ENCODE peak calls at places on chromosomes 6 and 20, in six cellular contexts. One of them, this sample, is unnamed.

GRCh38 chr6:44800171-44800671 is 412.7 kb downstream of the CDC5L start:
- DNase-seq in HepG2: peak; percentile 18
- DNase-seq in HCT116: no peak
- DNase-seq in H1: no peak
- DNase-seq in GM12878: no peak
- DNase-seq in K562: no peak
- DNase-seq in this sample: no peak

GRCh38 chr6:111548368-111548767 is 57.3 kb downstream of the TRAF3IP2 start:
- DNase-seq in HepG2: no peak
- DNase-seq in HCT116: no peak
- DNase-seq in H1: no peak
- DNase-seq in GM12878: no peak
- DNase-seq in K562: no peak
- DNase-seq in this sample: no peak

GRCh38 chr6:26197736-26198625 is 110.8 kb downstream of the HFE start:
- DNase-seq in HepG2: peak; percentile 62
- DNase-seq in HCT116: peak; percentile 35
- DNase-seq in H1: no peak
- DNase-seq in GM12878: no peak
- DNase-seq in K562: no peak
- DNase-seq in this sample: no peak

GRCh38 chr6:18507018-18507415 is 119.9 kb downstream of the RNF144B start:
- DNase-seq in HepG2: no peak
- DNase-seq in HCT116: no peak
- DNase-seq in H1: no peak
- DNase-seq in GM12878: no peak
- DNase-seq in K562: no peak
- DNase-seq in this sample: no peak

GRCh38 chr20:13794667-13795066 is 9.8 kb downstream of the NDUFAF5 start:
- DNase-seq in HepG2: no peak
- DNase-seq in HCT116: no peak
- DNase-seq in H1: no peak
- DNase-seq in GM12878: no peak
- DNase-seq in K562: no peak
- DNase-seq in this sample: no peak

GRCh38 chr6:1757133-1757532 is 147.4 kb downstream of the FOXC1 start:
- DNase-seq in HepG2: no peak
- DNase-seq in HCT116: no peak
- DNase-seq in H1: no peak
- DNase-seq in GM12878: no peak
- DNase-seq in K562: no peak
- DNase-seq in this sample: no peak

GRCh38 chr6:34358389-34358906 is 34.0 kb downstream of the NUDT3 start:
- DNase-seq in HepG2: no peak
- DNase-seq in HCT116: no peak
- DNase-seq in H1: no peak
- DNase-seq in GM12878: no peak
- DNase-seq in K562: no peak
- DNase-seq in this sample: no peak

GRCh38 chr6:2216794-2217383 is 28.5 kb downstream of the GMDS start:
- DNase-seq in HepG2: no peak
- DNase-seq in HCT116: no peak
- DNase-seq in H1: no peak
- DNase-seq in GM12878: no peak
- DNase-seq in K562: no peak
- DNase-seq in this sample: no peak

GRCh38 chr6:109922851-109923250 is 55.3 kb upstream of the GPR6 start:
- DNase-seq in HepG2: no peak
- DNase-seq in HCT116: no peak
- DNase-seq in H1: no peak
- DNase-seq in GM12878: no peak
- DNase-seq in K562: no peak
- DNase-seq in this sample: no peak

GRCh38 chr20:7285918-7286556 is 518.6 kb downstream of the BMP2 start:
- DNase-seq in HepG2: peak; percentile 80
- DNase-seq in HCT116: peak; percentile 19
- DNase-seq in H1: peak; percentile 77
- DNase-seq in GM12878: peak; percentile 12
- DNase-seq in K562: peak; percentile 10
- DNase-seq in this sample: peak; percentile 79

GRCh38 chr20:51092238-51092822 is 69.4 kb upstream of the KCNG1 start:
- DNase-seq in HepG2: no peak
- DNase-seq in HCT116: no peak
- DNase-seq in H1: no peak
- DNase-seq in GM12878: no peak
- DNase-seq in K562: no peak
- DNase-seq in this sample: no peak

GRCh38 chr6:31114540-31114876 is at the start of gene PSORS1C1:
- DNase-seq in HepG2: peak; percentile 49
- DNase-seq in HCT116: peak; percentile 90
- DNase-seq in H1: no peak
- DNase-seq in GM12878: no peak
- DNase-seq in K562: no peak
- DNase-seq in this sample: no peak

GRCh38 chr20:53655909-53656652 is 62.4 kb upstream of the ZNF217 start:
- DNase-seq in HepG2: no peak
- DNase-seq in HCT116: no peak
- DNase-seq in H1: no peak
- DNase-seq in GM12878: no peak
- DNase-seq in K562: no peak
- DNase-seq in this sample: no peak

GRCh38 chr6:40627316-40627715 is 40.2 kb upstream of the LRFN2 start:
- DNase-seq in HepG2: no peak
- DNase-seq in HCT116: no peak
- DNase-seq in H1: no peak
- DNase-seq in GM12878: no peak
- DNase-seq in K562: no peak
- DNase-seq in this sample: no peak

GRCh38 chr6:110188791-110189190 is 8.6 kb downstream of the CDC40 start:
- DNase-seq in HepG2: no peak
- DNase-seq in HCT116: no peak
- DNase-seq in H1: no peak
- DNase-seq in GM12878: no peak
- DNase-seq in K562: no peak
- DNase-seq in this sample: no peak

GRCh38 chr20:32991386-32991785 is 12.8 kb downstream of the SUN5 start:
- DNase-seq in HepG2: no peak
- DNase-seq in HCT116: no peak
- DNase-seq in H1: no peak
- DNase-seq in GM12878: no peak
- DNase-seq in K562: no peak
- DNase-seq in this sample: no peak

GRCh38 chr20:3304456-3304855 is 65.5 kb upstream of the SLC4A11 start:
- DNase-seq in HepG2: no peak
- DNase-seq in HCT116: no peak
- DNase-seq in H1: no peak
- DNase-seq in GM12878: no peak
- DNase-seq in K562: no peak
- DNase-seq in this sample: no peak

GRCh38 chr6:83151114-83151513 is 42.0 kb downstream of the PGM3 start:
- DNase-seq in HepG2: no peak
- DNase-seq in HCT116: no peak
- DNase-seq in H1: no peak
- DNase-seq in GM12878: no peak
- DNase-seq in K562: no peak
- DNase-seq in this sample: no peak

GRCh38 chr6:116550796-116551195 is 2.8 kb upstream of the CALHM4 start:
- DNase-seq in HepG2: peak; percentile 72
- DNase-seq in HCT116: no peak
- DNase-seq in H1: no peak
- DNase-seq in GM12878: no peak
- DNase-seq in K562: no peak
- DNase-seq in this sample: no peak

GRCh38 chr20:60057123-60057865 is 99.1 kb downstream of the CDH26 start:
- DNase-seq in HepG2: peak; percentile 66
- DNase-seq in HCT116: peak; percentile 36
- DNase-seq in H1: peak; percentile 80
- DNase-seq in GM12878: peak; percentile 17
- DNase-seq in K562: peak; percentile 69
- DNase-seq in this sample: peak; percentile 77

GRCh38 chr20:38167466-38167850 is 2.4 kb upstream of the TGM2 start:
- DNase-seq in HepG2: no peak
- DNase-seq in HCT116: no peak
- DNase-seq in H1: no peak
- DNase-seq in GM12878: no peak
- DNase-seq in K562: no peak
- DNase-seq in this sample: no peak

GRCh38 chr20:57195023-57195758 is 71.2 kb downstream of the BMP7 start:
- DNase-seq in HepG2: no peak
- DNase-seq in HCT116: no peak
- DNase-seq in H1: no peak
- DNase-seq in GM12878: no peak
- DNase-seq in K562: no peak
- DNase-seq in this sample: no peak
- TF ChIP-seq ZNF274 in HepG2: no peak
- TF ChIP-seq ZNF274 in HCT116: no peak
- TF ChIP-seq ZNF274 in H1: no peak
- TF ChIP-seq ZNF274 in GM12878: no peak
- TF ChIP-seq ZNF274 in K562: no peak
- TF ChIP-seq ZNF274 in this sample: no peak

GRCh38 chr20:63628246-63628975 is 1.5 kb upstream of the GMEB2 start:
- DNase-seq in HepG2: peak; percentile 88
- DNase-seq in HCT116: peak; percentile 75
- DNase-seq in H1: no peak
- DNase-seq in GM12878: peak; percentile 65
- DNase-seq in K562: peak; percentile 47
- DNase-seq in this sample: peak; percentile 80
- TF ChIP-seq ZNF274 in HepG2: peak; percentile 96
- TF ChIP-seq ZNF274 in HCT116: no peak
- TF ChIP-seq ZNF274 in H1: no peak
- TF ChIP-seq ZNF274 in GM12878: no peak
- TF ChIP-seq ZNF274 in K562: no peak
- TF ChIP-seq ZNF274 in this sample: no peak

GRCh38 chr20:45506927-45507820 is 8.2 kb downstream of the SPINT3 start:
- DNase-seq in HepG2: no peak
- DNase-seq in HCT116: no peak
- DNase-seq in H1: no peak
- DNase-seq in GM12878: peak; percentile 17
- DNase-seq in K562: no peak
- DNase-seq in this sample: no peak
- TF ChIP-seq ZNF274 in HepG2: no peak
- TF ChIP-seq ZNF274 in HCT116: no peak
- TF ChIP-seq ZNF274 in H1: no peak
- TF ChIP-seq ZNF274 in GM12878: no peak
- TF ChIP-seq ZNF274 in K562: no peak
- TF ChIP-seq ZNF274 in this sample: no peak

DNA sequence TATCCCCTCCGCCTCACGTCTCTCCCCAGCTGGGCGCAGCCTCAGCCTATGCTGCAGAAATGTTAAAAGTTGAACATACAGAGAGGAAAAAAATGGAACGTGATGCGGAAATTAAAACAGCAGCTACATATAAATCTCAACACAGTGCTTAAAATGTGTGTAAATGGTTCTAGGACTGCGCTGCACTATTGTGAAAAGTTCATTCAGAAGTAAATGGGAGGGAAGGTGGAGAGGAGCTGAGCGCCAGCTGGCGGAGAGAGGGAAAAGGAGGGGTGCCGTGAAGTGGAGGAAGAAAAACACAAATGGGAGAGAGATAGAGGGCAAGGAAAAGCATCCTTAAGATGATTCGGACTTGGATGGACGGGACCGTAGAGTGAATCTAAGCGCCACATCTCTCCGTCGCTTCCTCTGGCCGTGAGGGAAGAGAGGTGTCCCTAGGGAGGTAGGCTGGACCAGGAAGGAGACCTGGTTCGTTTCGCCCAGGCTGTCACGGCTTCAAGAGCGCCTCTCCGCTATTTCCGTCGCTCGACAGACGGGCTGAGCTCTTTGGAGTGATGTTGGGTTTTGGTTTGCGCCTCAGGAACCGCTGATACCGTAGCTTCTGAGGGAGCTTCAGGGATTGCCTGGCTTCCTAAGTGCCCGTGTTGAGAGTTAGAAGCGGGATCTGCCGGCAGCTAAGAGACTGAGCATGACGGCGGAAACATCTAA is 113.7 kb downstream of the TRIM27 start:
- DNase-seq in HepG2: no peak
- DNase-seq in HCT116: no peak
- DNase-seq in H1: no peak
- DNase-seq in GM12878: no peak
- DNase-seq in K562: peak; percentile 32
- DNase-seq in this sample: no peak
- TF ChIP-seq ZNF274 in HepG2: no peak
- TF ChIP-seq ZNF274 in HCT116: no peak
- TF ChIP-seq ZNF274 in H1: no peak
- TF ChIP-seq ZNF274 in GM12878: no peak
- TF ChIP-seq ZNF274 in K562: no peak
- TF ChIP-seq ZNF274 in this sample: no peak

DNA sequence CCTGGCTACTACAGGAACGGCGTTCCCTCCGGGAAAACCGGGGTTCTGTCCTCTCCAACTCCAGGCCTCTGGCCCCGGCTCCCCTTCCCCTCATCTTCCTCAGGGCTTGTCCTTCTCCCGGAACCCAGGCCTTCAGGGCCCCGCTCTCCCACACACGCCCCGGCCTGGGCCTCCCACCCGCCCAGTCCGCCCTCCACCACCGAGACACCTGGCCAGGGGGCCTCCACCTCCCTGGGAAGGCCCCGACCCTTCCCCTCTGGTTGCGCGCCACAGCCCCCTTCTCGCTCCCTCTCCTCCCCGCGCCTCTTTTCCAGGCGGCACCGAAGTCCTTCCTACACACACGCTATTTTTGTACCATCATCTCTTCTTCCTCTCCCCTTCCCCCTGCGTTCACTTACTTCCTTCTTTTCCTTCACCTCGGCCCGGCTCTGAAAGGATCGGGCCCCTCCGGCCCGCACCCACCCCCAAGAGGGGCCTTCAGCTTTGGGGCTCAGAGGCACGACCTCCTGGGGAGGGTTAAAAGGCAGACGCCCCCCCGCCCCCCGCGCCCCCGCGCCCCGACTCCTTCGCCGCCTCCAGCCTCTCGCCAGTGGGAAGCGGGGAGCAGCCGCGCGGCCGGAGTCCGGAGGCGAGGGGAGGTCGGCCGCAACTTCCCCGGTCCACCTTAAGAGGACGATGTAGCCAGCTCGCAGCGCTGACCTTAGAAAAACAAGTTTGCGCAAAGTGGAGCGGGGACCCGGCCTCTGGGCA is 1.3 kb upstream of the SIRPA start:
- DNase-seq in HepG2: peak; percentile 53
- DNase-seq in HCT116: peak; percentile 4
- DNase-seq in H1: peak; percentile 79
- DNase-seq in GM12878: no peak
- DNase-seq in K562: no peak
- DNase-seq in this sample: peak; percentile 48
- TF ChIP-seq ZNF274 in HepG2: no peak
- TF ChIP-seq ZNF274 in HCT116: no peak
- TF ChIP-seq ZNF274 in H1: no peak
- TF ChIP-seq ZNF274 in GM12878: no peak
- TF ChIP-seq ZNF274 in K562: no peak
- TF ChIP-seq ZNF274 in this sample: no peak

GRCh38 chr6:126537437-126537836 is 197.5 kb downstream of the CENPW start:
- DNase-seq in HepG2: no peak
- DNase-seq in HCT116: no peak
- DNase-seq in H1: no peak
- DNase-seq in GM12878: no peak
- DNase-seq in K562: no peak
- DNase-seq in this sample: no peak
- TF ChIP-seq ZNF274 in HepG2: no peak
- TF ChIP-seq ZNF274 in HCT116: no peak
- TF ChIP-seq ZNF274 in H1: no peak
- TF ChIP-seq ZNF274 in GM12878: no peak
- TF ChIP-seq ZNF274 in K562: no peak
- TF ChIP-seq ZNF274 in this sample: no peak

This sample was measured in NT2/D1.